ENCODE peak calls at places on chromosome 19, in nine cellular contexts. F, G, P, Z, I, Y, W, L and J are unnamed samples.

GRCh38 chr19:10686193-10686592 is 15.0 kb upstream of the QTRT1 start:
- DNase-seq in W (no peak), I (no peak), F (no peak), Y (no peak), G (no peak), Z (no peak), P (no peak), L (no peak), J (no peak)

GRCh38 chr19:821976-822773 is 420 bp upstream of the PLPPR3 start:
- DNase-seq in F (no peak), Y (no peak), P (no peak), L (no peak), G (no peak), W (no peak), Z (no peak), I (no peak), J (no peak)

GRCh38 chr19:2462635-2463421 is 6.1 kb upstream of the LMNB2 start:
- DNase-seq in W (peak; percentile 90), Y (peak; percentile 92), G (peak; percentile 93), P (peak; percentile 96), Z (no peak), F (peak; percentile 97), I (peak; percentile 96), L (peak; percentile 38), J (peak; percentile 83)

GRCh38 chr19:15444505-15445226 is 5.1 kb downstream of the WIZ start:
- DNase-seq in I (no peak), F (no peak), Y (no peak), L (no peak), G (no peak), W (no peak), P (no peak), Z (no peak), J (no peak)

GRCh38 chr19:18780631-18781030 is 10.5 kb downstream of the COMP start:
- DNase-seq in Y (no peak), F (no peak), P (no peak), Z (no peak), W (no peak), G (no peak), I (no peak), L (no peak), J (no peak)

GRCh38 chr19:55940306-55940705 is 7.3 kb upstream of the NLRP8 start:
- DNase-seq in L (no peak), P (no peak), I (no peak), Y (no peak), Z (no peak), G (no peak), W (no peak), F (no peak), J (no peak)

GRCh38 chr19:31263317-31263716 is 85.9 kb downstream of the TSHZ3 start:
- DNase-seq in W (no peak), P (peak; percentile 41), G (no peak), Y (no peak), Z (no peak), I (no peak), L (no peak), F (no peak), J (no peak)

GRCh38 chr19:17757125-17757524 is 5.8 kb downstream of the FCHO1 start:
- DNase-seq in I (peak; percentile 89), Y (peak; percentile 59), L (no peak), W (peak; percentile 71), F (peak; percentile 42), Z (no peak), P (no peak), G (peak; percentile 61), J (peak; percentile 54)

GRCh38 chr19:40567750-40568494 is 8.8 kb upstream of the SHKBP1 start:
- DNase-seq in I (no peak), Z (no peak), W (no peak), F (no peak), G (no peak), P (no peak), Y (no peak), L (no peak), J (no peak)

GRCh38 chr19:40565910-40566495 is 10.7 kb upstream of the SHKBP1 start:
- DNase-seq in Z (no peak), W (no peak), I (no peak), G (no peak), P (no peak), F (no peak), Y (no peak), L (no peak), J (no peak)

GRCh38 chr19:40565355-40565754 is 11.3 kb upstream of the SHKBP1 start:
- DNase-seq in F (no peak), L (no peak), P (no peak), I (no peak), Z (no peak), Y (no peak), W (no peak), G (no peak), J (no peak)

GRCh38 chr19:40570313-40571004 is 6.2 kb upstream of the SHKBP1 start:
- DNase-seq in F (peak; percentile 100), G (peak; percentile 99), Z (peak; percentile 92), I (peak; percentile 100), P (peak; percentile 99), Y (peak; percentile 98), L (peak; percentile 97), W (peak; percentile 99), J (peak; percentile 98)

DNA sequence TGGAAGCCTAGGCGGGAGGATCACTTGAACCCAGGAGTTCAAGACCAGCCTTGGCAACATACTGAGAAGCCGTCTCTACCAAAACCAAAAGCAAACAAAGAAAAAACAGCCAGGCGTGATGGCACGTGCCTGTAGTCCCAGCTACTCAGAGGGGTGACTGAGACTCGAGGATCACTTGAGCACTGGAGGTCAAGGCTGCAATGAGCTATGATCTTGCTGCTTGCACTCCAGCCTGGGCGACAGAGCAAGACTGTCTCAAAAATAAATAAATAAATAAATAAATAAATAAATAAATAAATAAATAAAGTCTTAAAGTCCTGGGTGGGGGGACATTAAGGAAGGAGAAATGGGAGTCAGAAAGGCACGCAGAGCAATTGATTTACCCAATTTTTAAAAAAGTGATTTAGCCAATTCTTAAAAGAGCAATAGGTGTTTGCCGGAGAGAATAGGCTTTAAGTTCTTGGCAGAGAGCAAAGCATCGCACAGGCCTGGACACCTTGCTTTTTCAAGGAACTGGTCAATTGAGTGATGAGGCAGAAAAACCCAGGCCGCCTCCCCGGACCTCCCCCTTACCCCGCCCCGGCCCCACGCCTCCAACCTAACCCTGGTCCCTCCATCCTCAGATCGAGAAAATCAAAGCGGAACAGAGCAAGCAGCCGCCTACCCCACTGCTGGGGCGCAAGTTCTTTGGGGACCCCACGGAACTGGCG is 9.5 kb upstream of the SHKBP1 start:
- DNase-seq in P (no peak), F (no peak), W (no peak), G (no peak), I (no peak), Y (no peak), L (no peak), Z (no peak), J (no peak)
- H3K4me3 ChIP-seq in P (no peak overlapping the region), F (no peak overlapping the region), W (peak overlapping the region; percentile 52), G (peak overlapping the region; percentile 27), I (peak overlapping the region; percentile 19), Y (peak overlapping the region; percentile 43), L (peak overlapping the region; percentile 69), Z (peak overlapping the region; percentile 47), J (peak overlapping the region; percentile 13)

DNA sequence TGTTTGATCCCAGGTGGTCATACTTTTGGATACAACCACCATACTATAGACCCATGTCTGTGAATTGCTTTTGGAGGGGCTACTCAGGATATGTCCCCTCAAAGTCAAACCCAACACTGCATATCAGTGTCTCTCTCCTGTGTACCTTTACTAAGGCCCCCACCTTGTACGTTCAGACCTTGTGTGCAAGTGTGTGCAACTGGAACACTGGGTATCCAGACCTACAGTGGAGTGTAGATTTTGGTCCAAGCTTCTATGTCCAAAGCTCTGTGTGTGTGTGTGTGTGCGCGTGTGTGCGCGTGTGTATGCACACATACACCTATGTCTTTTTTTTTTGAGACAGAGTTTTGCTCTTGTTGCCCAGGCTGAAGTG is 18.0 kb downstream of the KLK2 start:
- DNase-seq in Z (no peak), Y (no peak), L (no peak), W (no peak), P (no peak), F (no peak), I (no peak), G (no peak), J (no peak)
- H3K4me3 ChIP-seq in Z (no peak overlapping the region), Y (no peak overlapping the region), L (no peak overlapping the region), W (no peak overlapping the region), P (no peak overlapping the region), F (no peak overlapping the region), I (no peak overlapping the region), G (no peak overlapping the region), J (no peak overlapping the region)

GRCh38 chr19:4375164-4375619 is 25.2 kb downstream of the SH3GL1 start:
- DNase-seq in P (peak; percentile 42), Z (no peak), Y (peak; percentile 61), G (no peak), F (no peak), I (no peak), L (no peak), W (no peak), J (no peak)

GRCh38 chr19:4374451-4375163 is 25.7 kb downstream of the SH3GL1 start:
- DNase-seq in G (peak; percentile 50), I (peak; percentile 94), Z (no peak), L (peak; percentile 74), W (peak; percentile 78), Y (peak; percentile 74), F (peak; percentile 84), P (peak; percentile 92), J (no peak)

GRCh38 chr19:4372630-4373367 is 27.5 kb downstream of the SH3GL1 start:
- DNase-seq in G (no peak), L (no peak), Z (no peak), Y (no peak), P (peak; percentile 41), I (no peak), W (no peak), F (no peak), J (no peak)

GRCh38 chr19:4371898-4372629 is 28.3 kb downstream of the SH3GL1 start:
- DNase-seq in G (no peak), L (no peak), I (no peak), Y (no peak), F (no peak), P (no peak), W (no peak), Z (no peak), J (no peak)

DNA sequence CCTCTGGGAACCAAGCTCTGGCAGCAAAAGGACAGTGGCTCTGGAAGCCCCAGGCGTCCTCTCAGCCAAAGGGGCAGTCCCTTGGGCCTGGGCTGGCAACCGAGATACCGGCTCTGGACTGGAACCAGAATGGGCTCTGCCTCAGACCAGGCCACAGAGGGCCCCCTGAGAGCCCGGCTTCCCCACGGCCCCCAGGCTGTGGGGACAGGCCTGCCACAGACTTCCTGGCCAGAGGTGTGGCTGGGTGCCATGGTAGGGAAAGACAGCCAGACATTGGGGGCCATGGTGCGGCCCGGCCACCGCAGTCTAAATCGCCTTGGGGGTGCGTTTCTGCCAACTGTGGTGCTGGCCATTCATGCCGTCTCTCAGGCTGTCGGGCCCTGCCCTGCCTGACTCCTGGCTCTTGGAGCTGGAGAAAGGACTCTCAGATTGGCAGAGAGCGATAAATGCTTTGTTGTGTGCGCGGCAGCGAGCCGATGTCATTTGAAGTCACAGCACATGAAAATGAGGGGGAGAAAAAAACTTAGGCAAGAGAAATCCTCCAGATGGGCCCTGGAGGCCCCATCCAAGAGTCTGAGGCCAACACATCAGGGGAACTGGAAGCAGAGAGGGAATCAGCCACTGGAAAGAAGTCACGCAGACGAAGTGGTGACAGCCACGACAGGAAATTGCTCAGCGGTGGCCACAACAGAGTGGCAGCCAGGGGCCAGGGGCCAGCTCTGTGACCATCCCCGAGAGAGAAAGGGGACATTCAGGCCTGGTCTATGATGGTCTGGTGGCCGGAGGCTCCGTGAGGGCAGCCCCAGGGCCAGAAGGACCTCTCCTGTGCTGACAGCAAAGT is 26.5 kb downstream of the SH3GL1 start:
- DNase-seq in P (peak; percentile 50), G (peak; percentile 55), W (peak; percentile 55), I (peak; percentile 84), F (no peak), Z (no peak), L (no peak), Y (no peak), J (no peak)
- H3K4me3 ChIP-seq in P (no peak overlapping the region), G (no peak overlapping the region), W (peak overlapping the region; percentile 37), I (no peak overlapping the region), F (no peak overlapping the region), Z (no peak overlapping the region), L (peak overlapping the region; percentile 38), Y (no peak overlapping the region), J (no peak overlapping the region)

GRCh38 chr19:45539460-45539859 is 32.2 kb downstream of the VASP start:
- DNase-seq in G (no peak), W (no peak), P (no peak), Z (no peak), F (no peak), I (no peak), Y (no peak), L (no peak), J (no peak)
- H3K4me3 ChIP-seq in G (no peak overlapping the region), W (no peak overlapping the region), P (no peak overlapping the region), Z (no peak overlapping the region), F (no peak overlapping the region), I (no peak overlapping the region), Y (no peak overlapping the region), L (no peak overlapping the region), J (no peak overlapping the region)